ENCODE peak calls at places on chromosomes 1 and 21, in seven cellular contexts. O is neural progenitor cell, V is SK-N-SH, B is HCT116, P is OCI-LY7, X is PC-3, C is GM23248. W is an unnamed sample.

GRCh38 chr1:87348346-87349019 is 19.8 kb downstream of the LMO4 start:
- DNase-seq in O (no peak), V (no peak), B (no peak), P (no peak), X (no peak), C (no peak), W (no peak)

GRCh38 chr1:174871886-174872285 is 127.9 kb upstream of the CACYBP start:
- DNase-seq in O (no peak), V (no peak), B (no peak), P (no peak), X (peak; percentile 56), C (no peak), W (no peak)

GRCh38 chr1:234231061-234231892 is 142.0 kb upstream of the COA6 start:
- DNase-seq in O (no peak), V (no peak), B (no peak), P (no peak), X (no peak), C (no peak), W (no peak)

GRCh38 chr1:235074335-235075120 is 54.1 kb downstream of the TOMM20 start:
- DNase-seq in O (peak; percentile 70), V (peak; percentile 41), B (no peak), P (peak; percentile 46), X (peak; percentile 73), C (peak; percentile 95), W (peak; percentile 55)

GRCh38 chr1:77308889-77309621 is 27.2 kb downstream of the AK5 start:
- DNase-seq in O (no peak), V (no peak), B (no peak), P (peak; percentile 24), X (no peak), C (no peak), W (no peak)

GRCh38 chr21:33976082-33976979 is 60.7 kb upstream of the ATP5PO start:
- DNase-seq in O (no peak), V (no peak), B (no peak), P (peak; percentile 65), X (peak; percentile 98), C (peak; percentile 94), W (peak; percentile 68)

GRCh38 chr1:208374391-208374941 is 130.3 kb upstream of the PLXNA2 start:
- DNase-seq in O (peak; percentile 14), V (no peak), B (no peak), P (no peak), X (no peak), C (no peak), W (peak; percentile 13)

GRCh38 chr1:66475940-66476339 is 58.0 kb upstream of the SGIP1 start:
- DNase-seq in O (no peak), V (no peak), B (no peak), P (no peak), X (no peak), C (no peak), W (no peak)

GRCh38 chr1:203323587-203323986 is 18.3 kb downstream of the BTG2 start:
- DNase-seq in O (no peak), V (no peak), B (no peak), P (no peak), X (no peak), C (no peak), W (no peak)

GRCh38 chr21:43352568-43353281 is 74.2 kb downstream of the SIK1 start:
- DNase-seq in O (no peak), V (peak; percentile 64), B (peak; percentile 56), P (peak; percentile 95), X (peak; percentile 12), C (no peak), W (no peak)

GRCh38 chr1:232622378-232622777 is 7.6 kb downstream of the SIPA1L2 start:
- DNase-seq in O (no peak), V (no peak), B (peak; percentile 85), P (no peak), X (peak; percentile 77), C (no peak), W (peak; percentile 58)

GRCh38 chr1:84698151-84698651 is 7.9 kb upstream of the SSX2IP start:
- DNase-seq in O (no peak), V (no peak), B (no peak), P (no peak), X (peak; percentile 46), C (peak; percentile 92), W (peak; percentile 62)

GRCh38 chr1:193104906-193105820 is at the start of gene GLRX2:
- DNase-seq in O (peak; percentile 92), V (peak; percentile 99), B (peak; percentile 71), P (peak; percentile 75), X (peak; percentile 72), C (peak; percentile 97), W (peak; percentile 91)

GRCh38 chr1:173520799-173521198 is 43.7 kb downstream of the PRDX6 start:
- DNase-seq in O (no peak), V (no peak), B (no peak), P (no peak), X (peak; percentile 50), C (no peak), W (no peak)

GRCh38 chr1:150836129-150836773 is 28.2 kb upstream of the CTSK start:
- DNase-seq in O (no peak), V (no peak), B (no peak), P (no peak), X (no peak), C (no peak), W (peak; percentile 7)

GRCh38 chr1:81664341-81664740 is 136.4 kb upstream of the ADGRL2 start:
- DNase-seq in O (no peak), V (no peak), B (no peak), P (no peak), X (no peak), C (peak; percentile 82), W (no peak)

GRCh38 chr1:2496746-2497145 is 20.7 kb downstream of the PLCH2 start:
- DNase-seq in O (no peak), V (no peak), B (no peak), P (no peak), X (no peak), C (no peak), W (no peak)

GRCh38 chr1:37481289-37482003 is 7.1 kb downstream of the ZC3H12A start:
- DNase-seq in O (no peak), V (no peak), B (no peak), P (no peak), X (no peak), C (peak; percentile 24), W (no peak)

GRCh38 chr1:35047188-35047858 is 15.6 kb upstream of the ZMYM6 start:
- DNase-seq in O (no peak), V (no peak), B (no peak), P (no peak), X (peak; percentile 64), C (peak; percentile 94), W (no peak)

GRCh38 chr21:45868086-45868485 is 113.5 kb upstream of the COL6A1 start:
- DNase-seq in O (no peak), V (no peak), B (no peak), P (no peak), X (no peak), C (no peak), W (no peak)

GRCh38 chr1:220267630-220268029 is 4.6 kb downstream of the RAB3GAP2 start:
- DNase-seq in O (no peak), V (no peak), B (no peak), P (no peak), X (no peak), C (no peak), W (no peak)

GRCh38 chr1:224769987-224770693 is 154.0 kb downstream of the CNIH3 start:
- DNase-seq in O (no peak), V (no peak), B (no peak), P (no peak), X (peak; percentile 69), C (peak; percentile 75), W (no peak)

GRCh38 chr1:229485318-229485717 is 22.8 kb downstream of the NUP133 start:
- DNase-seq in O (no peak), V (no peak), B (no peak), P (no peak), X (no peak), C (no peak), W (no peak)

GRCh38 chr1:160205242-160205973 is at the start of gene PEA15:
- DNase-seq in O (peak; percentile 91), V (peak; percentile 96), B (peak; percentile 12), P (peak; percentile 77), X (peak; percentile 68), C (peak; percentile 87), W (peak; percentile 88)
- TF ChIP-seq EZH2phosphoT487 in O (no peak), V (no peak), B (no peak), P (no peak), X (no peak), C (no peak), W (no peak)

GRCh38 chr1:215055281-215055935 is 27.1 kb upstream of the KCNK2 start:
- DNase-seq in O (no peak), V (no peak), B (no peak), P (no peak), X (peak; percentile 45), C (peak; percentile 25), W (peak; percentile 4)
- H2AFZ ChIP-seq in O (no peak overlapping the region), V (no peak overlapping the region), B (no peak overlapping the region), P (no peak overlapping the region), X (no peak overlapping the region), C (no peak overlapping the region), W (no peak overlapping the region)

GRCh38 chr1:109425902-109426277 is 358 bp downstream of the PSMA5 start:
- DNase-seq in O (no peak), V (no peak), B (no peak), P (peak; percentile 71), X (peak; percentile 57), C (peak; percentile 89), W (peak; percentile 77)
- TF ChIP-seq EZH2phosphoT487 in O (no peak), V (no peak), B (no peak), P (no peak), X (no peak), C (no peak), W (no peak)

GRCh38 chr1:82932727-82933126 is 1066.2 kb downstream of the TTLL7 start:
- DNase-seq in O (no peak), V (no peak), B (no peak), P (no peak), X (no peak), C (no peak), W (no peak)

GRCh38 chr1:82932207-82932606 is 1066.7 kb downstream of the TTLL7 start:
- DNase-seq in O (no peak), V (peak; percentile 8), B (no peak), P (no peak), X (no peak), C (no peak), W (no peak)

GRCh38 chr1:82931051-82931450 is 1067.9 kb downstream of the TTLL7 start:
- DNase-seq in O (no peak), V (no peak), B (no peak), P (no peak), X (no peak), C (peak; percentile 6), W (no peak)

GRCh38 chr1:82934069-82934468 is 1064.9 kb downstream of the TTLL7 start:
- DNase-seq in O (no peak), V (peak; percentile 7), B (no peak), P (no peak), X (no peak), C (no peak), W (no peak)
- H2AFZ ChIP-seq in O (no peak overlapping the region), V (no peak overlapping the region), B (no peak overlapping the region), P (no peak overlapping the region), X (no peak overlapping the region), C (no peak overlapping the region), W (no peak overlapping the region)

GRCh38 chr1:180542530-180543171 is 16.1 kb upstream of the OVAAL start:
- DNase-seq in O (no peak), V (no peak), B (no peak), P (no peak), X (no peak), C (peak; percentile 55), W (no peak)
- TF ChIP-seq EZH2phosphoT487 in O (no peak), V (no peak), B (no peak), P (no peak), X (no peak), C (no peak), W (no peak)